ENCODE peak calls at places on chromosomes 6 and 20, in four cellular contexts. Z is body of pancreas, G is thoracic aorta, S is ovary. Q is an unnamed sample. For H3K4me1, the result is how much of the 10 kb centered on the place peaks cover.

GRCh38 chr6:157840776-157841175 is 17.7 kb downstream of the SNX9 start:
- DNase-seq in S (no peak), G (no peak), Z (no peak), Q (no peak)

GRCh38 chr20:54208492-54209044 is 681 bp downstream of the PFDN4 start:
- DNase-seq in Z (no peak), G (no peak), S (no peak), Q (no peak)

GRCh38 chr20:32661820-32662528 is 11.8 kb downstream of the C20orf203 start:
- DNase-seq in S (no peak), G (no peak), Z (no peak), Q (no peak)

GRCh38 chr6:134145786-134146185 is 93.4 kb upstream of the SLC2A12 start:
- DNase-seq in Z (no peak), G (no peak), S (no peak), Q (no peak)

GRCh38 chr6:139762587-139763031 is 388.2 kb upstream of the CITED2 start:
- DNase-seq in G (no peak), Z (peak), S (no peak), Q (no peak)

GRCh38 chr20:6994452-6994851 is 227.0 kb downstream of the BMP2 start:
- DNase-seq in S (no peak), Z (no peak), G (no peak), Q (no peak)

GRCh38 chr20:23370274-23370673 is 8.3 kb downstream of the GZF1 start:
- DNase-seq in S (no peak), Z (no peak), G (no peak), Q (no peak)

GRCh38 chr20:53595018-53595378 is 1.4 kb upstream of the ZNF217 start:
- DNase-seq in Z (no peak), G (no peak), S (no peak), Q (no peak)

GRCh38 chr6:26033942-26034354 is 53.3 kb upstream of the HFE start:
- DNase-seq in G (no peak), S (peak), Z (no peak), Q (no peak)

GRCh38 chr6:164247106-164247505 is 832.6 kb downstream of the QKI start:
- DNase-seq in S (no peak), Z (no peak), G (no peak), Q (no peak)

GRCh38 chr6:134041093-134041492 is 11.3 kb downstream of the SLC2A12 start:
- DNase-seq in S (no peak), Z (no peak), G (no peak), Q (no peak)

GRCh38 chr6:86357877-86358276 is 579.5 kb upstream of the HTR1E start:
- DNase-seq in G (no peak), Z (no peak), S (no peak), Q (no peak)

GRCh38 chr20:58688838-58689237 is 3.8 kb upstream of the NPEPL1 start:
- DNase-seq in G (no peak), S (no peak), Z (no peak), Q (peak)

GRCh38 chr6:33205172-33206026 is 944 bp downstream of the HSD17B8 start:
- DNase-seq in Z (no peak), S (no peak), G (no peak), Q (no peak)

GRCh38 chr6:159969921-159970320 is 1.0 kb downstream of the IGF2R start:
- DNase-seq in S (no peak), Z (peak), G (no peak), Q (peak)

GRCh38 chr6:71929047-71929446 is 42.7 kb downstream of the RIMS1 start:
- DNase-seq in Z (no peak), G (no peak), S (no peak), Q (no peak)

GRCh38 chr6:152151930-152152329 is 344.4 kb downstream of the ESR1 start:
- DNase-seq in Z (no peak), G (no peak), S (no peak), Q (no peak)

GRCh38 chr20:57986776-57987175 is 241.7 kb downstream of the ANKRD60 start:
- DNase-seq in Z (no peak), S (no peak), G (no peak), Q (no peak)

GRCh38 chr20:50285376-50286173 is 94.9 kb downstream of the CEBPB start:
- DNase-seq in S (peak), Z (no peak), G (no peak), Q (no peak)

GRCh38 chr6:27078734-27079357 is 168.7 kb upstream of the PRSS16 start:
- DNase-seq in S (no peak), Z (peak), G (no peak), Q (no peak)

GRCh38 chr20:47740225-47741184 is 44.8 kb downstream of the SULF2 start:
- DNase-seq in Z (peak), G (no peak), S (no peak), Q (peak)

GRCh38 chr6:42050011-42050896 is at the start of gene TAF8:
- DNase-seq in Z (peak), S (peak), G (peak), Q (peak)
- H3K27ac ChIP-seq in Z (peak), S (peak), G (peak), Q (peak)

GRCh38 chr6:143964667-143965066 is 43.4 kb downstream of the PLAGL1 start:
- DNase-seq in S (no peak), G (no peak), Z (no peak), Q (peak)

GRCh38 chr6:143962644-143962929 is 45.5 kb downstream of the PLAGL1 start:
- DNase-seq in Z (no peak), G (no peak), S (no peak), Q (no peak)

GRCh38 chr6:143959865-143960264 is 48.2 kb downstream of the PLAGL1 start:
- DNase-seq in S (no peak), G (no peak), Z (no peak), Q (no peak)

GRCh38 chr6:143963158-143963919 is 44.7 kb downstream of the PLAGL1 start:
- DNase-seq in G (no peak), S (no peak), Z (no peak), Q (no peak)

DNA sequence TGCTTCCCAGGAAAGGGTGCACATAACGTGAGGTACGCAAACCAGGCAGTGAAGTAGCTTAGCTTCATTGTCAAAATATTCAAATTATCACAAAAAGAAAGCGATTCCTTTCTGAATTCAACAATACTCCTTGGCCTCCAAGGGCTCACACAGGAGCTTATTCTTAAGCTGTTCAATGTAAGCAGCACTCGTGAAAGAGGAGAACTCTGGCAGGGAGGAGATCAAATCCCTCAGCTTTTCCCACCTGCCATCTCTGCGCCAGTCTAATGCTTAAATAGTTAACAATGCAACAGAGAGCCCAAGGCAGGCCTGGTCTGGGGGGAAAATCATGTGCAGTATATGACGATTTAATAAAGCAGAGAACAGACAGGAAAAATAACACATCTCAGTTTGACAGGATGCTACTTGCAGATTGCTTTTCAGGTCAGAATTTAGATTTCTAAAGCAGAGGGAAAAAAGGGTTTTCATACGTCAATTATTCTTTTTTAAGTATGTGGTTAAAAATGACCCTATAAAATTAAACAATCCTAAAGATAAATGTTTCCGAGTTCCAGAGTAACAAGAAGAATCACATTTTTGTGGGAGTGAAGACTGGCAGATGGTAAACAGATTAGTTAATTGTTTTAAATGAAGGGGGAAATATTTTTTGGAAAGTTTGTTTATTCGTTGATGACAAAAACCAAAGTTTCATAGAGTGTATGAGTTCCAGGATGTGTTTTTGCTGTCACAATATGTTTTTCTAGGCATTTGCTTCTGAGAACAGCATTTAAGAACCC is 46.0 kb downstream of the PLAGL1 start:
- DNase-seq in Z (no peak), S (no peak), G (no peak), Q (no peak)
- H3K4me1 ChIP-seq in Z (under half), S (under half), G (under half), Q (under half)

GRCh38 chr6:9248125-9248524 is 812.8 kb upstream of the SLC35B3 start:
- DNase-seq in G (no peak), Z (no peak), S (no peak), Q (no peak)

GRCh38 chr6:9252784-9253183 is 817.4 kb upstream of the SLC35B3 start:
- DNase-seq in G (no peak), S (no peak), Z (no peak), Q (no peak)

GRCh38 chr6:9254251-9254650 is 818.9 kb upstream of the SLC35B3 start:
- DNase-seq in S (no peak), Z (no peak), G (no peak), Q (no peak)

DNA sequence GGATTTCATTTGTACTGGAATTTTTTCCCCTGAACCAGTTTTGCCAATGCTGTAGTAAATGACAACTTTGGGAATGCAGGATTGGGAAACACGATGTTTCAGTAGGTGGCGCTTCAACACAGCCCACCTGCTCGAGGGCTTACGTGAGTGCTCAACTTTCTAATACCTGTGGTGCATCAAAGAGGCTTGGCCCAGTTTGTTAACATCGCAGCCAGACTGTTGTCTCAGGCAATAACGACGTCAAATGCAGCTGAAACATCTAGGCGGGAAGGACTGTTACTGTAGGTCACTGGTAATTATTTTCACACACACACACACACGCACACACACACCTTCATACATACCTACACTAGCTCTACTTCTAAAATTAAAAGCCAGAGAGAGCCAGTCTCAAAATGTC is 815.5 kb upstream of the SLC35B3 start:
- DNase-seq in S (no peak), G (no peak), Z (peak), Q (no peak)
- TF ChIP-seq CTCF in S (no peak), G (no peak), Z (peak), Q (no peak)

GRCh38 chr6:28449056-28449455 is 5.8 kb upstream of the ZSCAN23 start:
- DNase-seq in Z (no peak), S (no peak), G (no peak), Q (no peak)

GRCh38 chr6:28443112-28443773 is at the start of gene ZSCAN23:
- DNase-seq in Z (peak), S (peak), G (no peak), Q (peak)

DNA sequence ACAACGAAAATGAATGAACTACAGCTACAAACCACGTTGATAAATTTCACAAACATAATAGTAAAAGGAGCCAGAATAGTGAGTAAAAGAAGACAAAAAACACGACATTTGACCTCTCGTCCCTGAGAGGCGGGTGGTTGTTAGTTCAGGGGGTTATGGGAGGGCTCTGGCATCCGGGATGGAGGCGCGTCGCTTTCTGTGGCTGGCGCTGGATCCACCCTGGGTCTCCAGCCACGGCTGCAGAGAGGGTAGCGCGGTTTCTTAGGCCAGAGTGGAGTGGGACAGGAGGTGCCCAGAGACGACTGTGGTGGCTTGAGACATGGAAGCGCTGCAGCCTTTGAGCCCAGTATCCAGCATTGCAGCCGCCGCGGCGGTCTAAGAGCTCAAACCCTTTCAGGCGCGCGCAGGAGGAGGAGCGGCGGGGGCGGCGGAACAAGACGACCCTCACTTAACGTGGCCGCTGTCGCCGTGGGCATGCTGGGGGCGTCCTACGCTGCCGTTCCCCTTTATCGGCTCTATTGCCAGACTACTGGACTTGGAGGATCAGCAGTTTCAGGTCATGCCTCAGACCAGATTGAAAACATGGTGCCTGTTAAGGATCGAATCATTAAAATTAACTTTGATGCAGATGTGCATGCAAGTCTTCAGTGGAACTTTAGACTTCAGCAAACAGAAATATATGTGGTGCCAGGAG is 3.7 kb upstream of the ZSCAN23 start:
- DNase-seq in Z (no peak), G (no peak), S (no peak), Q (no peak)
- H3K27ac ChIP-seq in Z (no peak), G (no peak), S (no peak), Q (no peak)

GRCh38 chr6:40954446-40955180 is 84.4 kb downstream of the UNC5CL start:
- DNase-seq in S (no peak), G (no peak), Z (no peak), Q (no peak)
- H3K4me1 ChIP-seq in S (under half), G (under half), Z (under half), Q (under half)